ENCODE peak calls at places on chromosomes 16 and 17, in seven cellular contexts. One of them, this sample, is unnamed.

GRCh38 chr17:8643855-8644506 is 13.5 kb upstream of the MYH10 start:
- DNase-seq in cardiac muscle cell: no peak
- DNase-seq in CD4-positive, alpha-beta memory T cell: no peak
- DNase-seq in GM23338: peak; percentile 46
- DNase-seq in lung: no peak
- DNase-seq in transverse colon: no peak
- DNase-seq in heart left ventricle: no peak
- DNase-seq in this sample: no peak

GRCh38 chr16:47408491-47408890 is 52.4 kb downstream of the ITFG1 start:
- DNase-seq in cardiac muscle cell: no peak
- DNase-seq in CD4-positive, alpha-beta memory T cell: no peak
- DNase-seq in GM23338: no peak
- DNase-seq in lung: no peak
- DNase-seq in transverse colon: no peak
- DNase-seq in heart left ventricle: no peak
- DNase-seq in this sample: no peak

GRCh38 chr17:15981208-15981607 is 18.3 kb downstream of the ZSWIM7 start:
- DNase-seq in cardiac muscle cell: no peak
- DNase-seq in CD4-positive, alpha-beta memory T cell: no peak
- DNase-seq in GM23338: no peak
- DNase-seq in lung: no peak
- DNase-seq in transverse colon: no peak
- DNase-seq in heart left ventricle: no peak
- DNase-seq in this sample: no peak

GRCh38 chr16:3654249-3654991 is at the start of gene DNASE1:
- DNase-seq in cardiac muscle cell: peak; percentile 64
- DNase-seq in CD4-positive, alpha-beta memory T cell: peak; percentile 46
- DNase-seq in GM23338: peak; percentile 93
- DNase-seq in lung: peak; percentile 53
- DNase-seq in transverse colon: peak; percentile 74
- DNase-seq in heart left ventricle: peak; percentile 68
- DNase-seq in this sample: peak; percentile 80

GRCh38 chr17:68513932-68514331 is 1.7 kb downstream of the PRKAR1A start:
- DNase-seq in cardiac muscle cell: no peak
- DNase-seq in CD4-positive, alpha-beta memory T cell: no peak
- DNase-seq in GM23338: no peak
- DNase-seq in lung: no peak
- DNase-seq in transverse colon: no peak
- DNase-seq in heart left ventricle: no peak
- DNase-seq in this sample: no peak

GRCh38 chr16:55502801-55503366 is 6.0 kb upstream of the LPCAT2 start:
- DNase-seq in cardiac muscle cell: peak; percentile 98
- DNase-seq in CD4-positive, alpha-beta memory T cell: no peak
- DNase-seq in GM23338: peak; percentile 49
- DNase-seq in lung: peak; percentile 79
- DNase-seq in transverse colon: peak; percentile 93
- DNase-seq in heart left ventricle: peak; percentile 88
- DNase-seq in this sample: peak; percentile 93

GRCh38 chr17:71472809-71473789 is 647.7 kb upstream of the SOX9 start:
- DNase-seq in cardiac muscle cell: peak; percentile 77
- DNase-seq in CD4-positive, alpha-beta memory T cell: no peak
- DNase-seq in GM23338: peak; percentile 84
- DNase-seq in lung: no peak
- DNase-seq in transverse colon: no peak
- DNase-seq in heart left ventricle: no peak
- DNase-seq in this sample: peak; percentile 38

GRCh38 chr17:9140550-9141422 is 119.5 kb downstream of the NTN1 start:
- DNase-seq in cardiac muscle cell: no peak
- DNase-seq in CD4-positive, alpha-beta memory T cell: no peak
- DNase-seq in GM23338: no peak
- DNase-seq in lung: no peak
- DNase-seq in transverse colon: no peak
- DNase-seq in heart left ventricle: no peak
- DNase-seq in this sample: no peak

GRCh38 chr16:2482181-2483107 is 7.5 kb downstream of the TBC1D24 start:
- DNase-seq in cardiac muscle cell: peak; percentile 71
- DNase-seq in CD4-positive, alpha-beta memory T cell: no peak
- DNase-seq in GM23338: no peak
- DNase-seq in lung: no peak
- DNase-seq in transverse colon: peak; percentile 38
- DNase-seq in heart left ventricle: peak; percentile 58
- DNase-seq in this sample: no peak

GRCh38 chr17:80244871-80245509 is 15.7 kb upstream of the RNF213 start:
- DNase-seq in cardiac muscle cell: no peak
- DNase-seq in CD4-positive, alpha-beta memory T cell: no peak
- DNase-seq in GM23338: no peak
- DNase-seq in lung: no peak
- DNase-seq in transverse colon: no peak
- DNase-seq in heart left ventricle: no peak
- DNase-seq in this sample: no peak

GRCh38 chr17:80246266-80246681 is 14.4 kb upstream of the RNF213 start:
- DNase-seq in cardiac muscle cell: no peak
- DNase-seq in CD4-positive, alpha-beta memory T cell: no peak
- DNase-seq in GM23338: no peak
- DNase-seq in lung: no peak
- DNase-seq in transverse colon: no peak
- DNase-seq in heart left ventricle: no peak
- DNase-seq in this sample: no peak

GRCh38 chr17:80247561-80247960 is 13.1 kb upstream of the RNF213 start:
- DNase-seq in cardiac muscle cell: no peak
- DNase-seq in CD4-positive, alpha-beta memory T cell: no peak
- DNase-seq in GM23338: no peak
- DNase-seq in lung: no peak
- DNase-seq in transverse colon: no peak
- DNase-seq in heart left ventricle: no peak
- DNase-seq in this sample: peak; percentile 3

GRCh38 chr17:80246726-80247125 is 13.9 kb upstream of the RNF213 start:
- DNase-seq in cardiac muscle cell: no peak
- DNase-seq in CD4-positive, alpha-beta memory T cell: no peak
- DNase-seq in GM23338: no peak
- DNase-seq in lung: no peak
- DNase-seq in transverse colon: no peak
- DNase-seq in heart left ventricle: no peak
- DNase-seq in this sample: peak; percentile 24

GRCh38 chr17:80245566-80246265 is 14.9 kb upstream of the RNF213 start:
- DNase-seq in cardiac muscle cell: no peak
- DNase-seq in CD4-positive, alpha-beta memory T cell: no peak
- DNase-seq in GM23338: no peak
- DNase-seq in lung: no peak
- DNase-seq in transverse colon: no peak
- DNase-seq in heart left ventricle: no peak
- DNase-seq in this sample: no peak
- H3K36me3 ChIP-seq in cardiac muscle cell: peaks cover 20% of the 10 kb centered on the region
- H3K36me3 ChIP-seq in CD4-positive, alpha-beta memory T cell: peaks cover 3% of the 10 kb centered on the region
- H3K36me3 ChIP-seq in GM23338: no peaks in the 10 kb centered on the region
- H3K36me3 ChIP-seq in lung: peaks cover 2% of the 10 kb centered on the region
- H3K36me3 ChIP-seq in transverse colon: peaks cover 4% of the 10 kb centered on the region
- H3K36me3 ChIP-seq in heart left ventricle: peaks cover 74% of the 10 kb centered on the region
- H3K36me3 ChIP-seq in this sample: no peaks in the 10 kb centered on the region

GRCh38 chr16:84618428-84619102 is 687 bp upstream of the COTL1 start:
- DNase-seq in cardiac muscle cell: peak; percentile 94
- DNase-seq in CD4-positive, alpha-beta memory T cell: no peak
- DNase-seq in GM23338: peak; percentile 91
- DNase-seq in lung: no peak
- DNase-seq in transverse colon: no peak
- DNase-seq in heart left ventricle: no peak
- DNase-seq in this sample: no peak
- H3K4me3 ChIP-seq in cardiac muscle cell: peak overlapping the region; percentile 8
- H3K4me3 ChIP-seq in CD4-positive, alpha-beta memory T cell: no peak overlapping the region
- H3K4me3 ChIP-seq in GM23338: peak overlapping the region; percentile 45
- H3K4me3 ChIP-seq in lung: no peak overlapping the region
- H3K4me3 ChIP-seq in transverse colon: peak overlapping the region; percentile 94
- H3K4me3 ChIP-seq in heart left ventricle: peak overlapping the region; percentile 96
- H3K4me3 ChIP-seq in this sample: no peak overlapping the region

GRCh38 chr17:48055531-48056245 is 7.5 kb downstream of the NFE2L1 start:
- DNase-seq in cardiac muscle cell: peak; percentile 90
- DNase-seq in CD4-positive, alpha-beta memory T cell: no peak
- DNase-seq in GM23338: peak; percentile 97
- DNase-seq in lung: no peak
- DNase-seq in transverse colon: no peak
- DNase-seq in heart left ventricle: no peak
- DNase-seq in this sample: no peak

GRCh38 chr17:48056246-48056745 is 8.1 kb downstream of the NFE2L1 start:
- DNase-seq in cardiac muscle cell: no peak
- DNase-seq in CD4-positive, alpha-beta memory T cell: no peak
- DNase-seq in GM23338: peak; percentile 8
- DNase-seq in lung: no peak
- DNase-seq in transverse colon: no peak
- DNase-seq in heart left ventricle: no peak
- DNase-seq in this sample: no peak

GRCh38 chr17:48057626-48058025 is 9.5 kb downstream of the NFE2L1 start:
- DNase-seq in cardiac muscle cell: no peak
- DNase-seq in CD4-positive, alpha-beta memory T cell: no peak
- DNase-seq in GM23338: no peak
- DNase-seq in lung: no peak
- DNase-seq in transverse colon: no peak
- DNase-seq in heart left ventricle: no peak
- DNase-seq in this sample: no peak

GRCh38 chr17:48058393-48059124 is 10.4 kb downstream of the NFE2L1 start:
- DNase-seq in cardiac muscle cell: no peak
- DNase-seq in CD4-positive, alpha-beta memory T cell: no peak
- DNase-seq in GM23338: no peak
- DNase-seq in lung: no peak
- DNase-seq in transverse colon: no peak
- DNase-seq in heart left ventricle: no peak
- DNase-seq in this sample: no peak

GRCh38 chr17:48056879-48057278 is 8.7 kb downstream of the NFE2L1 start:
- DNase-seq in cardiac muscle cell: no peak
- DNase-seq in CD4-positive, alpha-beta memory T cell: no peak
- DNase-seq in GM23338: no peak
- DNase-seq in lung: no peak
- DNase-seq in transverse colon: no peak
- DNase-seq in heart left ventricle: no peak
- DNase-seq in this sample: no peak
- H3K36me3 ChIP-seq in cardiac muscle cell: peaks cover 48% of the 10 kb centered on the region
- H3K36me3 ChIP-seq in CD4-positive, alpha-beta memory T cell: peaks cover 76% of the 10 kb centered on the region
- H3K36me3 ChIP-seq in GM23338: peaks cover 39% of the 10 kb centered on the region
- H3K36me3 ChIP-seq in lung: peaks cover 23% of the 10 kb centered on the region
- H3K36me3 ChIP-seq in transverse colon: peaks cover 50% of the 10 kb centered on the region
- H3K36me3 ChIP-seq in heart left ventricle: peaks cover 77% of the 10 kb centered on the region
- H3K36me3 ChIP-seq in this sample: peaks cover 13% of the 10 kb centered on the region

GRCh38 chr17:49850772-49851386 is 3.0 kb upstream of the TAC4 start:
- DNase-seq in cardiac muscle cell: peak; percentile 22
- DNase-seq in CD4-positive, alpha-beta memory T cell: no peak
- DNase-seq in GM23338: peak; percentile 40
- DNase-seq in lung: no peak
- DNase-seq in transverse colon: no peak
- DNase-seq in heart left ventricle: peak; percentile 8
- DNase-seq in this sample: no peak
- H3K4me3 ChIP-seq in cardiac muscle cell: peak overlapping the region; percentile 35
- H3K4me3 ChIP-seq in CD4-positive, alpha-beta memory T cell: peak overlapping the region; percentile 87
- H3K4me3 ChIP-seq in GM23338: peak overlapping the region; percentile 72
- H3K4me3 ChIP-seq in lung: peak overlapping the region; percentile 42
- H3K4me3 ChIP-seq in transverse colon: peak overlapping the region; percentile 53
- H3K4me3 ChIP-seq in heart left ventricle: peak overlapping the region; percentile 74
- H3K4me3 ChIP-seq in this sample: peak overlapping the region; percentile 17

GRCh38 chr16:11684231-11685025 is 16.2 kb downstream of the SNN start:
- DNase-seq in cardiac muscle cell: no peak
- DNase-seq in CD4-positive, alpha-beta memory T cell: no peak
- DNase-seq in GM23338: no peak
- DNase-seq in lung: no peak
- DNase-seq in transverse colon: no peak
- DNase-seq in heart left ventricle: no peak
- DNase-seq in this sample: no peak
- H3K36me3 ChIP-seq in cardiac muscle cell: peaks cover 46% of the 10 kb centered on the region
- H3K36me3 ChIP-seq in CD4-positive, alpha-beta memory T cell: peaks cover 67% of the 10 kb centered on the region
- H3K36me3 ChIP-seq in GM23338: peaks cover 8% of the 10 kb centered on the region
- H3K36me3 ChIP-seq in lung: peaks cover 20% of the 10 kb centered on the region
- H3K36me3 ChIP-seq in transverse colon: peaks cover 34% of the 10 kb centered on the region
- H3K36me3 ChIP-seq in heart left ventricle: peaks cover 88% of the 10 kb centered on the region
- H3K36me3 ChIP-seq in this sample: peaks cover 15% of the 10 kb centered on the region

DNA sequence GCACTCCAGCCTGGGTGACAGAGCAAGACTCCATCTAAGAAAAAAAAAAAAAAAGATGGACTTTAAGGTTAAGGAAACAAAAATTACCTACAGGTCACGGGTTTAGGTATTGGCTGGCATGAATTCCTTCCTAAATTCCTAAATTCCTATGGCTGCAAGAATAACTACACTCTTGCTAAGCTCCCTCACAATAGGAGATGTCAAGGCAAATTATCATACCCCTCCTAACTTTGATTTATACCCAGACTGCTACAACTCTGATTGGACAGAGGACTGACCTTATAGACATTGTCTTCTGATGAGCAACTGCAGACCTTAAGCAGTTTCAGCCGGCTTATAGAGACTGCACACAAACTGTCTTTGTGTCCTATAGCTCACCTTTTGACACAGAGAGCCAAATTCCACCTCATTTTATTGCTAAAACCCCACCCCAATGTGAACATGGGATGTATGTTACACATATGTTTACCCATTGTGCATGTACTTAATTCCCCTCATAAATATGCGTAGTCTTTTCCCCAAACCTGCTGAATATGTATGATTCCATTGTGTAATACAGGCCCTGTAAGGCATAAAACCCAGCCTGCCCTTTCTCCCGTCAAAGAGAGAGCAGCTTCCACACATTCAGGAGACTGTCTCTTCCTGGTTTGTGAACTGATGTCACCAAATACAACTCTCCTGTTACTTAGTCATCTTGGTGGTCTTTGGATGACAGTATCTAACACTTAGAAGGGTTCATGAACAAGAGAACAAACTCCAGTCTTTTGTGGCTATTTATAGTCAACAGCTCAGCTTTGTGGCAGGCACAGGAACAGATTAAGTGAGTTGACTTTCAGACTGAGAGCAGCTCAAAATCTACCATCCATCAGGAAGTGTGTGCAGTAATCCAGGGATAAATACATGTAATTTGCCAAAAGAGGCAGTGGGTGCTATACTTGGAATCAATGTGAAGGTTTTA is 24.8 kb upstream of the TMC7 start:
- DNase-seq in cardiac muscle cell: no peak
- DNase-seq in CD4-positive, alpha-beta memory T cell: no peak
- DNase-seq in GM23338: no peak
- DNase-seq in lung: no peak
- DNase-seq in transverse colon: no peak
- DNase-seq in heart left ventricle: no peak
- DNase-seq in this sample: no peak
- H3K4me3 ChIP-seq in cardiac muscle cell: no peak overlapping the region
- H3K4me3 ChIP-seq in CD4-positive, alpha-beta memory T cell: no peak overlapping the region
- H3K4me3 ChIP-seq in GM23338: no peak overlapping the region
- H3K4me3 ChIP-seq in lung: no peak overlapping the region
- H3K4me3 ChIP-seq in transverse colon: no peak overlapping the region
- H3K4me3 ChIP-seq in heart left ventricle: no peak overlapping the region
- H3K4me3 ChIP-seq in this sample: no peak overlapping the region

GRCh38 chr17:43114101-43114691 is 11.0 kb downstream of the BRCA1 start:
- DNase-seq in cardiac muscle cell: no peak
- DNase-seq in CD4-positive, alpha-beta memory T cell: no peak
- DNase-seq in GM23338: no peak
- DNase-seq in lung: no peak
- DNase-seq in transverse colon: no peak
- DNase-seq in heart left ventricle: no peak
- DNase-seq in this sample: no peak

GRCh38 chr17:43118679-43119615 is 6.2 kb downstream of the BRCA1 start:
- DNase-seq in cardiac muscle cell: peak; percentile 64
- DNase-seq in CD4-positive, alpha-beta memory T cell: no peak
- DNase-seq in GM23338: no peak
- DNase-seq in lung: no peak
- DNase-seq in transverse colon: no peak
- DNase-seq in heart left ventricle: no peak
- DNase-seq in this sample: no peak
- H3K36me3 ChIP-seq in cardiac muscle cell: no peaks in the 10 kb centered on the region
- H3K36me3 ChIP-seq in CD4-positive, alpha-beta memory T cell: no peaks in the 10 kb centered on the region
- H3K36me3 ChIP-seq in GM23338: peaks cover 5% of the 10 kb centered on the region
- H3K36me3 ChIP-seq in lung: no peaks in the 10 kb centered on the region
- H3K36me3 ChIP-seq in transverse colon: no peaks in the 10 kb centered on the region
- H3K36me3 ChIP-seq in heart left ventricle: no peaks in the 10 kb centered on the region
- H3K36me3 ChIP-seq in this sample: no peaks in the 10 kb centered on the region